ENCODE peak calls at places on chromosomes 7 and 10, in five cellular contexts. F is AG04450; A is cardiac muscle cell; T is heart left ventricle; B is CD8-positive, alpha-beta T cell. U is an unnamed sample.

GRCh38 chr7:51080622-51081269 is 235.9 kb downstream of the COBL start:
- DNase-seq in A (no peak), F (no peak), T (no peak), B (no peak), U (no peak)

GRCh38 chr10:34719746-34720145 is 95.3 kb downstream of the PARD3 start:
- DNase-seq in F (no peak), B (no peak), A (no peak), T (no peak), U (no peak)

GRCh38 chr10:14386202-14386593 is 55.5 kb upstream of the FRMD4A start:
- DNase-seq in F (peak), T (no peak), B (no peak), A (peak), U (peak)

GRCh38 chr7:92137531-92137930 is 3.3 kb upstream of the CYP51A1 start:
- DNase-seq in F (no peak), B (no peak), T (no peak), A (peak), U (no peak)

GRCh38 chr7:84117304-84117703 is 77.3 kb downstream of the SEMA3A start:
- DNase-seq in T (no peak), F (no peak), A (no peak), B (no peak), U (no peak)

GRCh38 chr7:131633342-131633843 is 77.0 kb upstream of the PODXL start:
- DNase-seq in F (no peak), A (peak), B (no peak), T (no peak), U (no peak)

GRCh38 chr10:27605337-27605736 is 101.2 kb downstream of the RAB18 start:
- DNase-seq in T (no peak), F (no peak), A (no peak), B (no peak), U (no peak)

GRCh38 chr7:134058980-134059379 is 68.2 kb upstream of the LRGUK start:
- DNase-seq in F (no peak), A (peak), T (no peak), B (no peak), U (no peak)

GRCh38 chr7:82810558-82811259 is 352.0 kb downstream of the PCLO start:
- DNase-seq in T (no peak), A (peak), B (no peak), F (peak), U (peak)

GRCh38 chr10:13056461-13057077 is 43.4 kb upstream of the OPTN start:
- DNase-seq in B (no peak), F (peak), T (no peak), A (peak), U (no peak)

GRCh38 chr7:30091431-30092386 is 43.1 kb upstream of the MTURN start:
- DNase-seq in T (no peak), A (peak), F (peak), B (no peak), U (peak)

GRCh38 chr7:23277359-23277989 is 21.7 kb upstream of the MALSU1 start:
- DNase-seq in T (no peak), A (peak), F (peak), B (peak), U (no peak)

GRCh38 chr10:94878649-94879048 is 59.8 kb upstream of the CYP2C9 start:
- DNase-seq in T (no peak), B (no peak), A (no peak), F (no peak), U (peak)

DNA sequence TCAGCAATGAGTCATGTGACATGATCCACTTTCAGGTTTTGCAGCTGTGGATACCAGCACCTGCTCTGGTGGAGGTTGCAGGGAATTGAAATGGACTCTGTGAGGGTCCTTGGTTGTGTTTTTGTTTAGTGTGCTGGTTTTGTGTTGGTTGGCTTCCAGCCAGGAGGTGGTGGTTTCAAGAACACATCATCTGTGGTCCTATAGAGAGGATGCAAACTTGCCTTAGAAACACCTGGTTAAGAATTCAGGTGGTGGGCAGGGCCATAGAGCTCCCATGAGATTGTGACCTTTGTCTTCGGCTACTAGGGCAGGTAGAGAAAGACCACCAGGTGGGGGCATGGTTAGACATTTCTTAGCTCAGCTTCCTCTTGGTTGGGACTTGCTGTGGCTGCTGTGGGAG is 59.2 kb upstream of the CYP2C9 start:
- DNase-seq in A (no peak), B (no peak), F (no peak), T (no peak), U (no peak)
- H3K4me3 ChIP-seq in A (no peak), B (no peak), F (no peak), T (no peak), U (no peak)

DNA sequence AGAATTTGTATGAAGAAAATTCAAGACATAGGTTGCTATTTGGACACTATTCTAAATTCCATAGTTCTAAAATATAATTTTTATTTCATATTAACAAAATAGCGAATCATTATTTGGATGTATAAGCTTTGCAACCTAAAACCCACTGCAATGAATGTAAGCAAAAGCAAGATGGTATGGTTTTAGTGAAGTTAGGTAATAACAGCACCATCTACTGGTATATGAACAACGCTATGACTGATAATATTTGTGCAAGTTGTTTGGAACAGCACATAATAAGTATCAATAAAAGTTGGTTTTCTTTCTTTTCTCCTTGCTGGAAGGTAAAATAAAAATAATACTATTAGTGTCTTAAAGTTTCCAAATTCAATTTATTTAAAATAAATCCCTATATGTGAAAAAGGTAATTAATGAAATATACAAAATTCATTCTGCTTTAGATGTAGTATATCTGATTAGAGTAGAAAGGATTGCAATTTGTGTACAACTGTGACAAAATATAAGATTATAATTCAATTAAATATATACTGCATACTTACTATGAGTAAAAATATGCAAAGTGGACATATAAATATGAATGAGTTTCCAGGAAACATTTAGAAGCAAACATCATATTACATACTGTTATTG is 79.0 kb upstream of the LSM8 start:
- DNase-seq in B (no peak), T (no peak), F (no peak), A (peak), U (no peak)
- TF ChIP-seq CTCF in B (no peak), T (peak), F (peak), A (peak), U (peak)

GRCh38 chr7:116577320-116577871 is 52.6 kb downstream of the CAV1 start:
- DNase-seq in B (no peak), A (peak), F (no peak), T (no peak), U (no peak)
- H3K4me3 ChIP-seq in B (no peak), A (no peak), F (peak), T (no peak), U (no peak)

GRCh38 chr10:100939763-100940344 is 27.1 kb downstream of the SLF2 start:
- DNase-seq in B (no peak), A (no peak), F (peak), T (no peak), U (no peak)
- TF ChIP-seq CTCF in B (no peak), A (no peak), F (no peak), T (no peak), U (no peak)

DNA sequence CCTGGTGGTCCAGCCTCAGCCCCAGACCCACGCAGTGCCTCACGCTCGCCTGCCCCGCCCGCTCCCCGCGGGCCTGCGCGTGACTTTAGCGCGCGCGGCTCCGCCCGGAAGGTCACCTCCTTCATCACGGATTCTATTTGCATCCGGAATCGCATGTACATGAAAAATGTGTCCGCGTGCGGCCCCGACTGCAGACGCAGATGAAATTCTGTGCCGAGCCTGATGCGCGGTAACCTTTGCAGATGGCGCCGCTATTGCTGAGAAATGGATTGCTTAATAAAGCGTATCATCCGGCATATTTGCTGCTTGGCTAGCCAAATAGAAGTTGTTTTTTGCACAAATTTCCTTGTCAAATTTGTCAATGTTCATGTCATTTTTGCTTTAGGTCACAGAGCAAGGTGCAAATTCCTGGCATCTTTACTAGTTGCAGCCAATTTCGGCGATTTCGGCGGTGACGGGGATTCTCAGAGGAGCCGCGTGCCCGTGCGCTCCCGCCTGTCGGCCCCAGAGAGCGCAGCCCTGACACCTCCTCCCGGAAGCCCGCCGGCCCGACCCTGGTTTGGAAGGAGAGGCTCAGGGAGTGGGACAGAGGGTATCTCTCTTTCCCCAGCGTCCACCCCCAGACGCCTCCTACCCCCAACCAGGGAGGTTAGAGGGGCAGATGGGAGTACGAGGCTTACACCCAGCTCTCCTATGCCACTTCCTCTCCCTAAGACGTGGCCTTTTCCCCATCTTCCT is 85.9 kb upstream of the PAX2 start:
- DNase-seq in F (no peak), T (no peak), A (peak), B (no peak), U (no peak)
- H3K4me3 ChIP-seq in F (no peak), T (no peak), A (no peak), B (no peak), U (no peak)

U was measured in epithelial cell of proximal tubule.